ENCODE peak calls at places on chromosome 11, in six cellular contexts. Q is GM12891, B is GM12878, Z is H1, R is K562, H is HepG2. V is an unnamed sample.

GRCh38 chr11:46001427-46002049 is 79.1 kb downstream of the LARGE2 start:
- DNase-seq in Z (no peak), H (no peak), Q (no peak), B (no peak), R (no peak), V (no peak)

GRCh38 chr11:86795962-86796361 is 4.4 kb upstream of the PRSS23 start:
- DNase-seq in Z (no peak), Q (no peak), B (no peak), R (no peak), H (no peak), V (no peak)

GRCh38 chr11:59756496-59756840 is 1.3 kb downstream of the STX3 start:
- DNase-seq in R (no peak), Z (no peak), B (no peak), H (no peak), Q (no peak), V (no peak)

GRCh38 chr11:10351768-10352641 is 47.1 kb downstream of the ADM start:
- DNase-seq in H (peak), B (no peak), R (peak), Z (peak), Q (no peak), V (no peak)

GRCh38 chr11:79440451-79441158 is at the start of gene TENM4:
- DNase-seq in R (no peak), B (no peak), Z (peak), H (no peak), Q (no peak), V (peak)

GRCh38 chr11:20013346-20014066 is 146.8 kb downstream of the DBX1 start:
- DNase-seq in Z (no peak), H (peak), Q (no peak), B (no peak), R (peak), V (no peak)

GRCh38 chr11:64765291-64765803 is 5.6 kb upstream of the PYGM start:
- DNase-seq in R (no peak), H (no peak), Z (no peak), Q (no peak), B (no peak), V (no peak)

GRCh38 chr11:2825261-2825885 is 60.2 kb downstream of the CDKN1C start:
- DNase-seq in Z (no peak), B (no peak), Q (no peak), R (no peak), H (peak), V (no peak)

GRCh38 chr11:4626207-4627105 is 10.8 kb upstream of the OR51D1 start:
- DNase-seq in B (no peak), Q (no peak), R (peak), Z (peak), H (peak), V (no peak)

GRCh38 chr11:17014321-17014773 is at the start of gene PLEKHA7:
- DNase-seq in B (no peak), R (no peak), Z (no peak), Q (peak), H (peak), V (peak)

GRCh38 chr11:122192634-122193245 is 76.7 kb upstream of the BLID start:
- DNase-seq in Q (no peak), B (no peak), Z (no peak), R (no peak), H (no peak), V (no peak)

GRCh38 chr11:114315749-114316368 is 19.7 kb downstream of the NNMT start:
- DNase-seq in Z (no peak), H (peak), Q (no peak), B (no peak), R (peak), V (no peak)

GRCh38 chr11:100581318-100581717 is 105.8 kb upstream of the ARHGAP42 start:
- DNase-seq in Q (no peak), B (no peak), H (no peak), Z (no peak), R (no peak), V (no peak)

GRCh38 chr11:120039031-120039430 is 98.9 kb downstream of the TRIM29 start:
- DNase-seq in H (no peak), R (no peak), Q (no peak), Z (peak), B (no peak), V (no peak)

GRCh38 chr11:48095779-48096470 is 115.6 kb downstream of the PTPRJ start:
- DNase-seq in Q (no peak), B (no peak), Z (peak), H (no peak), R (no peak), V (no peak)

GRCh38 chr11:96227244-96227643 is 115.8 kb downstream of the MAML2 start:
- DNase-seq in Q (no peak), H (no peak), R (no peak), Z (no peak), B (no peak), V (no peak)

GRCh38 chr11:43419460-43419859 is 60.7 kb downstream of the TTC17 start:
- DNase-seq in Q (no peak), Z (no peak), H (peak), B (no peak), R (peak), V (no peak)

GRCh38 chr11:73838443-73839122 is 38.1 kb downstream of the COA4 start:
- DNase-seq in Q (no peak), B (no peak), R (no peak), Z (peak), H (no peak), V (no peak)

GRCh38 chr11:7592706-7593105 is 78.9 kb downstream of the PPFIBP2 start:
- DNase-seq in R (no peak), H (no peak), Q (no peak), Z (no peak), B (no peak), V (no peak)

GRCh38 chr11:6433998-6434650 is 6.7 kb downstream of the HPX start:
- DNase-seq in B (no peak), Z (no peak), H (peak), Q (no peak), R (no peak), V (no peak)
- TF ChIP-seq POLR2AphosphoS5 in B (no peak), Z (no peak), H (no peak), Q (no peak), R (no peak), V (no peak)

GRCh38 chr11:1570896-1571759 is 943 bp downstream of the DUSP8 start:
- DNase-seq in B (no peak), R (no peak), Z (peak), H (no peak), Q (no peak), V (peak)

GRCh38 chr11:1573077-1573846 is 1.2 kb upstream of the DUSP8 start:
- DNase-seq in Q (no peak), H (no peak), B (no peak), R (no peak), Z (peak), V (no peak)

GRCh38 chr11:1573847-1574255 is 1.8 kb upstream of the DUSP8 start:
- DNase-seq in B (no peak), R (no peak), Q (no peak), H (no peak), Z (peak), V (peak)

GRCh38 chr11:1571760-1572199 is 291 bp downstream of the DUSP8 start:
- DNase-seq in R (no peak), B (no peak), Q (no peak), Z (no peak), H (no peak), V (peak)

GRCh38 chr11:1572200-1573076 is at the start of gene DUSP8:
- DNase-seq in Z (peak), Q (peak), H (peak), R (peak), B (no peak), V (peak)
- TF ChIP-seq POLR2A in Z (no peak), Q (no peak), H (no peak), R (no peak), B (peak), V (no peak)

GRCh38 chr11:130213143-130213978 is 53.8 kb downstream of the ST14 start:
- DNase-seq in Q (peak), B (no peak), H (peak), R (peak), Z (peak), V (peak)
- TF ChIP-seq TAF1 in Q (no peak), B (no peak), H (no peak), R (no peak), Z (no peak), V (no peak)

GRCh38 chr11:68481579-68482240 is 21.2 kb downstream of the PPP6R3 start:
- DNase-seq in Z (no peak), R (no peak), H (no peak), Q (no peak), B (no peak), V (no peak)

GRCh38 chr11:68480193-68480592 is 19.6 kb downstream of the PPP6R3 start:
- DNase-seq in B (no peak), Z (no peak), Q (no peak), H (no peak), R (no peak), V (no peak)

GRCh38 chr11:68479390-68479789 is 18.8 kb downstream of the PPP6R3 start:
- DNase-seq in H (no peak), Q (no peak), Z (no peak), R (no peak), B (no peak), V (no peak)

DNA sequence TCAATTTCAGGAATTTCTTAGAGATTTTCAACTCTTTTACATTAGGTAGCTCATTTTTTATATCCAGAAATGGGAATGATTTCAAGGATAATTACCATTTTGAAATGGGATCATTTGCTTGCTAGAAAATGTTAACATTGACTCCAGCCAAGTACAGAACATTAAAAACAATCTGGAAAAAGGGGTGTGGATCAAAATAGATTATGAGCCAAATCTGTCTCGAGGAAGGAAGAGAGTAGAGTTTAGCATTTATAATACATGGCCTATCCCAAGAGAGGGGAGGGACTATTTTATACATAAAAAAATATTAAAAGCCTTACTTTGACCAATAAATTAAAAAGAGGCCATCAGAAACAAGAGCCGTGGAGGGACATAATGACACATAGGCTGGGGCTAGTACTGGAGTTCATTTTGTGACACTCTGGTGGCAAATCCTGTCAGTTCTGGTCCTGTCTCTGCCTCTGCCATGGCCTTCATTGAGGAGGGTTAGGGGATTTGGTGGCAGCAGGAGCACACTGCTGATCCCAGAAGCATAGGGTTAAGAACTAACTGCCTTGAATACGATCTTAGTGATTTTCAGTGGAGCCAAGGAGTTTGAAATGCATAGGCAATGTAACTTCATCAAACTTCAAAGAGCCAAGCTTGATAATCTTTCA is 20.4 kb downstream of the PPP6R3 start:
- DNase-seq in B (no peak), H (no peak), Z (no peak), R (no peak), Q (no peak), V (no peak)
- TF ChIP-seq POLR2AphosphoS5 in B (no peak), H (no peak), Z (no peak), R (no peak), Q (no peak), V (no peak)

DNA sequence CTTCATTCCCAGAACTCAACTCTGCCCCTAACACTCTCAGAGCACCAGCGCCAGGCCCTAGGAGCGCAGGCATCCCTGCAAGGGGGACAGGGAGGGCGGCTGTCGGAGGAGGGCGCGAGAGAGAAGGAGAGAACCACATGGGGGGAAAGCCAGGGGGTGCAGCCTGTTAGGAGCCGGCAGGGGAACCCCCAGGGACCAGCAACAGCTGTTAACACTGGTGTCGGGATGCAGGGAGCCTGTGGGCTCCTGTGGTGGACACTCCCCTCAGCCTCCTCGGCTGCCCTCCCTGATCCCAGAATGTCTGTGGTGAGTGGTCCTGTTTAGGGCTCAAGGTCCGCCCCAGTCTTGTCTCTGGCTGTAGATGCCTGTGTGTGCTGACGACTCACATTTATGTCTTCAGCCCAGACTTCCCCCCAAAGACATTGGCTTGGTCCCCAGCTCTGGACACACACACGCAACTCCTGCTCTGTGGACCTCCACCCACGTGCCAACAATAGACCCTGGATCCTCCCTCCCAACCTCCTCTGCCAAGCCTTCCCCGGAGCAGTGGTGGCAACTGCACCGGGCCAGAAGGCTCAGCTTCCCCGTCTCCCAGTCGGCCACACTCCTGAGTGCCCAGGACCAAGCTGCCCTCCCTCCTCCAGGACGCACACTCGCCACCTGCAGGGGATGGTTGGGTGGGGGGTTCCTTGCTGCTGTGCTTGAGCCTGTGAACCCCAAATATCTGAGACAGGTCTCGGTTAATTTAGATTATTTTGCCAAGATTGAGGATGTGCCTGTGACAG is 817 bp upstream of the IFITM5 start:
- DNase-seq in H (peak), B (no peak), R (peak), Q (no peak), Z (no peak), V (no peak)
- TF ChIP-seq POLR2A in H (no peak), B (no peak), R (no peak), Q (no peak), Z (peak), V (no peak)

DNA sequence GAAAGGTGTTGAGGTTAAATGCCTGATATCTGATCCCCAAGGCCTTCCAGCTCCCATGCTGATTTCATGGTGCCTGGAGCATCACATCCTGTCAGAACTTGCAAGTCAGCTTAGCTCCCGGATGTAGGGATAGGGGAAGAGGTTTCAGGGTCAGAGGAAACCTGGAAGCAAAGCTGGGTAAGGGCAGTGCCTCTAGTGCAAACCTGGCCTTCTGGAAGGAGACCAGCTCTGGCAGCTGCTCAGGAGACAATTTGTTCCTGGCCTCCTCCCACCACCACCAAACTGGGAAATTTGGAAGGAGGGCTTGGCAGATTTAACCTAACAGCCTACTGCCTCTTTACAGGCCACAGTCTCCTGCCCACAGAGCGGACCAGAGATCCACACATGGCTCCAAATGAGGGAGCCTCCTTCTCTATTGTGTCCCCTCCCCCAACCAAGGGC is 9.2 kb upstream of the TSKU start:
- DNase-seq in Z (no peak), R (no peak), H (no peak), Q (no peak), B (no peak), V (no peak)
- TF ChIP-seq TAF1 in Z (no peak), R (no peak), H (no peak), Q (no peak), B (no peak), V (no peak)

V was measured in GM12892.